ENCODE peak calls at places on chromosomes 12 and 14, in seven cellular contexts. One of them, this sample, is unnamed. For H4K20me1, the result is how much of the 10 kb centered on the place peaks cover.

GRCh38 chr12:53061404-53062010 is 11.6 kb downstream of the TNS2 start:
- DNase-seq in HCT116: peak
- DNase-seq in neural progenitor cell: peak
- DNase-seq in MM.1S: no peak
- DNase-seq in PC-3: peak
- DNase-seq in H9: peak
- DNase-seq in IMR-90: no peak
- DNase-seq in this sample: peak

GRCh38 chr12:31732926-31733548 is 4.2 kb upstream of the AMN1 start:
- DNase-seq in HCT116: peak
- DNase-seq in neural progenitor cell: no peak
- DNase-seq in MM.1S: no peak
- DNase-seq in PC-3: peak
- DNase-seq in H9: peak
- DNase-seq in IMR-90: peak
- DNase-seq in this sample: no peak

GRCh38 chr12:23098110-23099049 is 473.4 kb downstream of the ETNK1 start:
- DNase-seq in HCT116: no peak
- DNase-seq in neural progenitor cell: no peak
- DNase-seq in MM.1S: no peak
- DNase-seq in PC-3: no peak
- DNase-seq in H9: no peak
- DNase-seq in IMR-90: no peak
- DNase-seq in this sample: no peak

GRCh38 chr14:51724650-51725049 is 72.9 kb downstream of the FRMD6 start:
- DNase-seq in HCT116: no peak
- DNase-seq in neural progenitor cell: no peak
- DNase-seq in MM.1S: no peak
- DNase-seq in PC-3: no peak
- DNase-seq in H9: no peak
- DNase-seq in IMR-90: peak
- DNase-seq in this sample: no peak

GRCh38 chr14:91272341-91273272 is 28.1 kb upstream of the GPR68 start:
- DNase-seq in HCT116: no peak
- DNase-seq in neural progenitor cell: no peak
- DNase-seq in MM.1S: no peak
- DNase-seq in PC-3: no peak
- DNase-seq in H9: no peak
- DNase-seq in IMR-90: no peak
- DNase-seq in this sample: no peak

GRCh38 chr12:29537292-29537691 is 39.8 kb upstream of the OVCH1 start:
- DNase-seq in HCT116: no peak
- DNase-seq in neural progenitor cell: no peak
- DNase-seq in MM.1S: no peak
- DNase-seq in PC-3: peak
- DNase-seq in H9: no peak
- DNase-seq in IMR-90: peak
- DNase-seq in this sample: no peak

GRCh38 chr14:94317259-94317658 is 5.9 kb downstream of the SERPINA6 start:
- DNase-seq in HCT116: no peak
- DNase-seq in neural progenitor cell: peak
- DNase-seq in MM.1S: no peak
- DNase-seq in PC-3: no peak
- DNase-seq in H9: no peak
- DNase-seq in IMR-90: no peak
- DNase-seq in this sample: no peak

GRCh38 chr14:72715215-72715909 is 178.5 kb downstream of the DPF3 start:
- DNase-seq in HCT116: no peak
- DNase-seq in neural progenitor cell: peak
- DNase-seq in MM.1S: no peak
- DNase-seq in PC-3: no peak
- DNase-seq in H9: no peak
- DNase-seq in IMR-90: peak
- DNase-seq in this sample: no peak

GRCh38 chr12:53345486-53346195 is 9.5 kb upstream of the SP7 start:
- DNase-seq in HCT116: no peak
- DNase-seq in neural progenitor cell: no peak
- DNase-seq in MM.1S: no peak
- DNase-seq in PC-3: no peak
- DNase-seq in H9: no peak
- DNase-seq in IMR-90: no peak
- DNase-seq in this sample: no peak

GRCh38 chr14:50607181-50607580 is 47.2 kb downstream of the ATL1 start:
- DNase-seq in HCT116: no peak
- DNase-seq in neural progenitor cell: no peak
- DNase-seq in MM.1S: no peak
- DNase-seq in PC-3: no peak
- DNase-seq in H9: no peak
- DNase-seq in IMR-90: peak
- DNase-seq in this sample: no peak

GRCh38 chr12:106987846-106988245 is 900 bp upstream of the MTERF2 start:
- DNase-seq in HCT116: no peak
- DNase-seq in neural progenitor cell: peak
- DNase-seq in MM.1S: no peak
- DNase-seq in PC-3: no peak
- DNase-seq in H9: no peak
- DNase-seq in IMR-90: no peak
- DNase-seq in this sample: no peak

GRCh38 chr12:21220266-21220665 is 89.3 kb downstream of the SLCO1B1 start:
- DNase-seq in HCT116: no peak
- DNase-seq in neural progenitor cell: no peak
- DNase-seq in MM.1S: no peak
- DNase-seq in PC-3: no peak
- DNase-seq in H9: no peak
- DNase-seq in IMR-90: no peak
- DNase-seq in this sample: no peak

GRCh38 chr14:59281613-59282012 is 93.1 kb downstream of the DAAM1 start:
- DNase-seq in HCT116: no peak
- DNase-seq in neural progenitor cell: no peak
- DNase-seq in MM.1S: no peak
- DNase-seq in PC-3: peak
- DNase-seq in H9: no peak
- DNase-seq in IMR-90: peak
- DNase-seq in this sample: no peak

GRCh38 chr14:92688434-92689375 is 59.7 kb downstream of the LGMN start:
- DNase-seq in HCT116: no peak
- DNase-seq in neural progenitor cell: no peak
- DNase-seq in MM.1S: no peak
- DNase-seq in PC-3: no peak
- DNase-seq in H9: no peak
- DNase-seq in IMR-90: no peak
- DNase-seq in this sample: no peak

GRCh38 chr12:22653075-22653474 is 28.1 kb downstream of the ETNK1 start:
- DNase-seq in HCT116: no peak
- DNase-seq in neural progenitor cell: no peak
- DNase-seq in MM.1S: no peak
- DNase-seq in PC-3: no peak
- DNase-seq in H9: no peak
- DNase-seq in IMR-90: peak
- DNase-seq in this sample: no peak

GRCh38 chr14:20610002-20610765 is 19.0 kb upstream of the RNASE12 start:
- DNase-seq in HCT116: no peak
- DNase-seq in neural progenitor cell: peak
- DNase-seq in MM.1S: peak
- DNase-seq in PC-3: peak
- DNase-seq in H9: peak
- DNase-seq in IMR-90: peak
- DNase-seq in this sample: peak

GRCh38 chr14:103646189-103646588 is 17.2 kb downstream of the KLC1 start:
- DNase-seq in HCT116: no peak
- DNase-seq in neural progenitor cell: no peak
- DNase-seq in MM.1S: no peak
- DNase-seq in PC-3: no peak
- DNase-seq in H9: no peak
- DNase-seq in IMR-90: no peak
- DNase-seq in this sample: no peak

GRCh38 chr14:103651585-103651984 is 22.6 kb downstream of the KLC1 start:
- DNase-seq in HCT116: no peak
- DNase-seq in neural progenitor cell: no peak
- DNase-seq in MM.1S: no peak
- DNase-seq in PC-3: no peak
- DNase-seq in H9: no peak
- DNase-seq in IMR-90: no peak
- DNase-seq in this sample: no peak

GRCh38 chr14:103652806-103653205 is 23.8 kb downstream of the KLC1 start:
- DNase-seq in HCT116: no peak
- DNase-seq in neural progenitor cell: no peak
- DNase-seq in MM.1S: no peak
- DNase-seq in PC-3: no peak
- DNase-seq in H9: no peak
- DNase-seq in IMR-90: no peak
- DNase-seq in this sample: no peak

GRCh38 chr14:103650213-103650612 is 21.2 kb downstream of the KLC1 start:
- DNase-seq in HCT116: no peak
- DNase-seq in neural progenitor cell: no peak
- DNase-seq in MM.1S: no peak
- DNase-seq in PC-3: no peak
- DNase-seq in H9: no peak
- DNase-seq in IMR-90: no peak
- DNase-seq in this sample: no peak

GRCh38 chr14:103649001-103649400 is 20.0 kb downstream of the KLC1 start:
- DNase-seq in HCT116: no peak
- DNase-seq in neural progenitor cell: no peak
- DNase-seq in MM.1S: no peak
- DNase-seq in PC-3: no peak
- DNase-seq in H9: no peak
- DNase-seq in IMR-90: no peak
- DNase-seq in this sample: no peak
- H4K20me1 ChIP-seq in HCT116: under half
- H4K20me1 ChIP-seq in neural progenitor cell: half or more
- H4K20me1 ChIP-seq in MM.1S: under half
- H4K20me1 ChIP-seq in PC-3: half or more
- H4K20me1 ChIP-seq in H9: under half
- H4K20me1 ChIP-seq in IMR-90: half or more
- H4K20me1 ChIP-seq in this sample: under half

GRCh38 chr12:111450676-111451075 is 45.0 kb downstream of the SH2B3 start:
- DNase-seq in HCT116: no peak
- DNase-seq in neural progenitor cell: no peak
- DNase-seq in MM.1S: no peak
- DNase-seq in PC-3: no peak
- DNase-seq in H9: no peak
- DNase-seq in IMR-90: no peak
- DNase-seq in this sample: no peak
- H3K9ac ChIP-seq in HCT116: no peak
- H3K9ac ChIP-seq in neural progenitor cell: no peak
- H3K9ac ChIP-seq in MM.1S: no peak
- H3K9ac ChIP-seq in PC-3: no peak
- H3K9ac ChIP-seq in H9: no peak
- H3K9ac ChIP-seq in IMR-90: no peak
- H3K9ac ChIP-seq in this sample: no peak

DNA sequence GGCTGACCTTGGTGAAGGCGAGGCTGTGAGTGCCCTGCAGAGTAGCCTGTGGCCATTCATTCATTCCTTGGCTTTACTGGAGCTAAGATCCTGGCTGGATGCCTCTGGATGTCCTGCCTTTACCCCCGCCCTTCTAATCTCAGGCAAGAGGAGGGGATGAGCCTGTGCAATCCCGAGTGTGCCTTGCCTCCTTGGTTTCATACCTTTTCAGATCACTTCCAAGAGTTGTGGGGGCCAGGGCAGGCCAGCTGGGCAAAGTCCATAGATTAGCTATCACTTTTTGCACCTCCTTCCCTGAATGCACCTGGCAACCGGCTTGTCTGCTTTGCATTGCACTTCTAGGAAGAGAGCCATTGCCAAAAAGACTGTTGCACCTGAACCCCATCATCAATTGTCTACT is 1.5 kb downstream of the VRTN start:
- DNase-seq in HCT116: no peak
- DNase-seq in neural progenitor cell: peak
- DNase-seq in MM.1S: no peak
- DNase-seq in PC-3: no peak
- DNase-seq in H9: no peak
- DNase-seq in IMR-90: no peak
- DNase-seq in this sample: no peak
- H4K20me1 ChIP-seq in HCT116: under half
- H4K20me1 ChIP-seq in neural progenitor cell: under half
- H4K20me1 ChIP-seq in MM.1S: under half
- H4K20me1 ChIP-seq in PC-3: under half
- H4K20me1 ChIP-seq in H9: under half
- H4K20me1 ChIP-seq in IMR-90: under half
- H4K20me1 ChIP-seq in this sample: under half

GRCh38 chr12:87661770-87662402 is 367.3 kb downstream of the C12orf50 start:
- DNase-seq in HCT116: no peak
- DNase-seq in neural progenitor cell: no peak
- DNase-seq in MM.1S: peak
- DNase-seq in PC-3: peak
- DNase-seq in H9: no peak
- DNase-seq in IMR-90: peak
- DNase-seq in this sample: peak

GRCh38 chr12:87656311-87656710 is 372.9 kb downstream of the C12orf50 start:
- DNase-seq in HCT116: no peak
- DNase-seq in neural progenitor cell: peak
- DNase-seq in MM.1S: no peak
- DNase-seq in PC-3: no peak
- DNase-seq in H9: no peak
- DNase-seq in IMR-90: no peak
- DNase-seq in this sample: no peak

DNA sequence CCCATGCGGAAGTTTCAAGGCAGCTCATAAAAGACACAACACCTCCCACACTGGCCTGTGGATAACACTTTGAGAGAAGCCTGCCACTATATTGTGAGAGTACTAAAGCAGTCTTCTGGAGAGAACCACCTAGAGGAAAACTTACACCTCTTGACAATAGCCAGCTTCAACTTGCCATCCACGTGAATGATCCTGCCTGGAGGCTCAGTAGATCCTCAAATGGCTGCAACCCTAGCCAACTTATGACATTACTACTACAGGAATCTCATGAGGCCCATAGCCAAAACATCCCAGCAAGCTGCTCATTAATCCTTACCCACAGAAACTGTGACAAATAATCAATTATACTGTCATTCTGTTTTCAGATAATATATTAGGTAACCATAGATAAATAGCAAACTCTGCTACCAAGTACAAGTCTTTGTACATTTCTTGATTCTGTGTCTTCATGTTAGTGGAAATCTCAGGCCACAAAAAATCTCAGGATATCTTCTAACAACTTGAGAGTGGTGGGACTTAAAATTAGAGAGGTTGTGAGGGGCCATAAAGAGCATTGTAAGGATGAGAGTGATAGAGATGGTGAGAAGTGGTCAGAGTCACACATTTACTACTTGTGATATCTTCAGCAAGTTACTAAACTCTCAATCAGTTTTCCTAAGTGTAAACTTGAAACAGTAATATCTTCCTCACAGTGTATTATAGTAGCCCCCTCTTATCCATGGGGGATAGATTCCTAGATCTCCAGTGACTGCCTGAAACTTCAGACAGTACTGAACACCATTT is 368.0 kb downstream of the C12orf50 start:
- DNase-seq in HCT116: no peak
- DNase-seq in neural progenitor cell: no peak
- DNase-seq in MM.1S: no peak
- DNase-seq in PC-3: no peak
- DNase-seq in H9: no peak
- DNase-seq in IMR-90: peak
- DNase-seq in this sample: no peak
- H3K9ac ChIP-seq in HCT116: no peak
- H3K9ac ChIP-seq in neural progenitor cell: no peak
- H3K9ac ChIP-seq in MM.1S: no peak
- H3K9ac ChIP-seq in PC-3: no peak
- H3K9ac ChIP-seq in H9: no peak
- H3K9ac ChIP-seq in IMR-90: no peak
- H3K9ac ChIP-seq in this sample: peak

This sample was measured in Karpas-422.